ENCODE peak calls at places on chromosome 22, in seven cellular contexts. W, L, C, Q, M, O and K are unnamed samples.
A peak's percentile ranks its signal among the peaks of the same experiment; 100 is the strongest.

GRCh38 chr22:27980424-27981148 is 61.5 kb upstream of the PITPNB start:
- DNase-seq in W (no peak), L (no peak), C (no peak), Q (no peak), M (no peak), O (no peak), K (no peak)

GRCh38 chr22:38271927-38272372 is 860 bp downstream of the TMEM184B start:
- DNase-seq in W (no peak), L (peak; percentile 48), C (peak; percentile 60), Q (peak; percentile 25), M (no peak), O (peak; percentile 56), K (peak; percentile 25)

GRCh38 chr22:39664485-39665200 is 94.1 kb downstream of the CACNA1I start:
- DNase-seq in W (no peak), L (no peak), C (no peak), Q (peak; percentile 39), M (no peak), O (no peak), K (no peak)

GRCh38 chr22:26045855-26046254 is 123.4 kb upstream of the SEZ6L start:
- DNase-seq in W (no peak), L (no peak), C (no peak), Q (no peak), M (no peak), O (no peak), K (no peak)

GRCh38 chr22:44360686-44361381 is 48.1 kb upstream of the SHISAL1 start:
- DNase-seq in W (peak; percentile 19), L (no peak), C (peak; percentile 96), Q (no peak), M (peak; percentile 47), O (no peak), K (no peak)

GRCh38 chr22:17258015-17258827 is 39.0 kb upstream of the ADA2 start:
- DNase-seq in W (peak; percentile 94), L (peak; percentile 44), C (peak; percentile 65), Q (peak; percentile 60), M (no peak), O (peak; percentile 87), K (peak; percentile 26)

GRCh38 chr22:27992294-27993165 is 73.5 kb upstream of the PITPNB start:
- DNase-seq in W (no peak), L (peak; percentile 9), C (no peak), Q (no peak), M (no peak), O (peak; percentile 9), K (no peak)

GRCh38 chr22:45200230-45200629 is 36.5 kb downstream of the NUP50 start:
- DNase-seq in W (no peak), L (peak; percentile 10), C (no peak), Q (no peak), M (no peak), O (no peak), K (no peak)

GRCh38 chr22:33896801-33897620 is 23.3 kb downstream of the LARGE1 start:
- DNase-seq in W (no peak), L (peak; percentile 24), C (no peak), Q (no peak), M (no peak), O (no peak), K (no peak)

GRCh38 chr22:37581534-37581933 is 1.6 kb upstream of the LGALS2 start:
- DNase-seq in W (peak; percentile 73), L (peak; percentile 52), C (no peak), Q (no peak), M (no peak), O (peak; percentile 88), K (no peak)

GRCh38 chr22:25127274-25127673 is 72.4 kb upstream of the CRYBB3 start:
- DNase-seq in W (no peak), L (no peak), C (no peak), Q (no peak), M (no peak), O (no peak), K (no peak)

GRCh38 chr22:46587492-46588278 is 32.5 kb upstream of the GRAMD4 start:
- DNase-seq in W (no peak), L (peak; percentile 45), C (no peak), Q (no peak), M (no peak), O (no peak), K (no peak)
- H3K4me1 ChIP-seq in W (peaks cover 7% of the 10 kb centered on the region), L (peaks cover 15% of the 10 kb centered on the region), C (peaks cover 9% of the 10 kb centered on the region), Q (peaks cover 13% of the 10 kb centered on the region), M (no peaks in the 10 kb centered on the region), O (peaks cover 19% of the 10 kb centered on the region), K (peaks cover 24% of the 10 kb centered on the region)

GRCh38 chr22:29004647-29005371 is 56.8 kb downstream of the C22orf31 start:
- DNase-seq in W (peak; percentile 36), L (peak; percentile 59), C (no peak), Q (no peak), M (no peak), O (peak; percentile 72), K (no peak)
- H3K4me3 ChIP-seq in W (peak overlapping the region; percentile 18), L (no peak overlapping the region), C (no peak overlapping the region), Q (no peak overlapping the region), M (no peak overlapping the region), O (no peak overlapping the region), K (no peak overlapping the region)

GRCh38 chr22:31475778-31476177 is 13.9 kb downstream of the EIF4ENIF1 start:
- DNase-seq in W (no peak), L (no peak), C (no peak), Q (no peak), M (no peak), O (no peak), K (no peak)
- H3K4me1 ChIP-seq in W (no peaks in the 10 kb centered on the region), L (no peaks in the 10 kb centered on the region), C (no peaks in the 10 kb centered on the region), Q (no peaks in the 10 kb centered on the region), M (no peaks in the 10 kb centered on the region), O (no peaks in the 10 kb centered on the region), K (no peaks in the 10 kb centered on the region)

GRCh38 chr22:36387664-36387913 is 178 bp downstream of the MYH9 start:
- DNase-seq in W (no peak), L (no peak), C (no peak), Q (no peak), M (no peak), O (no peak), K (no peak)
- H3K4me3 ChIP-seq in W (peak overlapping the region; percentile 93), L (peak overlapping the region; percentile 75), C (peak overlapping the region; percentile 77), Q (peak overlapping the region; percentile 97), M (peak overlapping the region; percentile 100), O (peak overlapping the region; percentile 86), K (peak overlapping the region; percentile 82)

GRCh38 chr22:50318356-50318697 is 8.5 kb downstream of the DENND6B start:
- DNase-seq in W (no peak), L (no peak), C (no peak), Q (no peak), M (no peak), O (no peak), K (no peak)

GRCh38 chr22:50319503-50319951 is 7.3 kb downstream of the DENND6B start:
- DNase-seq in W (no peak), L (no peak), C (no peak), Q (no peak), M (no peak), O (no peak), K (no peak)

GRCh38 chr22:50320116-50320515 is 6.7 kb downstream of the DENND6B start:
- DNase-seq in W (no peak), L (no peak), C (no peak), Q (no peak), M (no peak), O (no peak), K (no peak)

GRCh38 chr22:50318698-50319411 is 8.0 kb downstream of the DENND6B start:
- DNase-seq in W (no peak), L (no peak), C (no peak), Q (no peak), M (no peak), O (no peak), K (no peak)

GRCh38 chr22:50320671-50321325 is 6.0 kb downstream of the DENND6B start:
- DNase-seq in W (no peak), L (no peak), C (no peak), Q (no peak), M (no peak), O (no peak), K (no peak)
- H3K4me1 ChIP-seq in W (no peaks in the 10 kb centered on the region), L (peaks cover 4% of the 10 kb centered on the region), C (no peaks in the 10 kb centered on the region), Q (no peaks in the 10 kb centered on the region), M (peaks cover 2% of the 10 kb centered on the region), O (no peaks in the 10 kb centered on the region), K (peaks cover under 1% of the 10 kb centered on the region)

GRCh38 chr22:20998411-20999336 is 3.2 kb downstream of the THAP7 start:
- DNase-seq in W (no peak), L (no peak), C (no peak), Q (no peak), M (no peak), O (no peak), K (no peak)

GRCh38 chr22:21000987-21001600 is 824 bp downstream of the THAP7 start:
- DNase-seq in W (no peak), L (no peak), C (no peak), Q (no peak), M (no peak), O (no peak), K (no peak)

GRCh38 chr22:21001601-21002325 is at the start of gene THAP7:
- DNase-seq in W (peak; percentile 95), L (peak; percentile 97), C (peak; percentile 94), Q (peak; percentile 98), M (peak; percentile 84), O (peak; percentile 96), K (peak; percentile 97)

GRCh38 chr22:20999350-21000214 is 2.3 kb downstream of the THAP7 start:
- DNase-seq in W (no peak), L (no peak), C (no peak), Q (no peak), M (no peak), O (no peak), K (no peak)

DNA sequence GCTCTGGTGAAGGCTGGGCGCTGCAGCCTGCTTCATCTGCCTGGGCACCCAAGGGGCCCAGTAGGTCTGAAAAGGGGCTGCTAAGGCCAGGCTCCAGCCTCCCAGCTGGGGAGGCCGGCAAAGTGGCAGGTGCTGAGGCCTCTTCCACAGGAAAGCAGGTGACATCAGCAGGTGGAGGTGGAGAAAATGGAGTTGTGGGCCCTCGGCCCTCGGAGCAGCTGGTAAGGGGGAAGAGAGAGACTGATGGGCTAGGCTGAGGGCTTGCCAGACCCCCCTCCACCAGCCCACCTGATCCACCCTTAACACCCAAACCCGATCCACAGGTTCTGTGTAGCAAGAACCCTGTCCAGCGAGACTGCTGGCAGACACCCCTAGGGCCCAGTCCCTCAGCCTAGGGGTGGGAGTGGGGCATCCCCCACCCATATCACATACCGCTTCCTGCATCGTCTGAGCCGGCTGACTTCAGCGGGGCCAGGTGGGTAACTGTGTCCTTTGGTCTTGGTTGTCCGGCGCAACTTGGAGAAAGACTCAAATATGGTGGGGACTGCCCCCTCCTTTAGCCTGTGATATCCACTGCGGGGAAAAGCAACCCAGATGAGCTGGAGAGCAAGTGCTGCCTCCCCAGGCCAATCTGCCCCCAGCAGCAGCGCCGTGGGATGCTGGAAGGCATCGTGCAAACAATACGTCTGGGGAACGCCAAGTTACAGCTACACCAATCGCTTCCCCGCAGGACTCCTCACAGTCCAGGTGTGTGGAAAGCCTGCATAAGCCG is 1.5 kb downstream of the THAP7 start:
- DNase-seq in W (no peak), L (no peak), C (no peak), Q (no peak), M (no peak), O (no peak), K (no peak)
- H3K4me3 ChIP-seq in W (peak overlapping the region; percentile 78), L (peak overlapping the region; percentile 33), C (peak overlapping the region; percentile 68), Q (peak overlapping the region; percentile 79), M (peak overlapping the region; percentile 90), O (no peak overlapping the region), K (peak overlapping the region; percentile 65)

GRCh38 chr22:42520663-42521546 is 1.3 kb upstream of the RRP7A start:
- DNase-seq in W (no peak), L (no peak), C (no peak), Q (no peak), M (no peak), O (no peak), K (no peak)
- H3K4me1 ChIP-seq in W (peaks cover 6% of the 10 kb centered on the region), L (peaks cover 7% of the 10 kb centered on the region), C (no peaks in the 10 kb centered on the region), Q (peaks cover 8% of the 10 kb centered on the region), M (peaks cover 5% of the 10 kb centered on the region), O (peaks cover 18% of the 10 kb centered on the region), K (peaks cover 17% of the 10 kb centered on the region)